ENCODE peak calls at places on chromosomes 12 and 14, in eight cellular contexts. One of them, this sample, is unnamed.

GRCh38 chr12:65656904-65657351 is 167.4 kb upstream of the HMGA2 start:
- ATAC-seq in activated CD8-positive, alpha-beta T cell treated with anti-CD3 and anti-CD28 coated beads for 36 hours: peak
- ATAC-seq in heart right ventricle: no peak
- ATAC-seq in body of pancreas: no peak
- ATAC-seq in pancreas: no peak
- ATAC-seq in A549: peak
- ATAC-seq in left lung: no peak
- ATAC-seq in mucosa of descending colon: no peak
- ATAC-seq in this sample: no peak

GRCh38 chr14:104063998-104064397 is 21.5 kb upstream of the ASPG start:
- ATAC-seq in A549: no peak
- ATAC-seq in left lung: no peak
- ATAC-seq in body of pancreas: no peak
- ATAC-seq in activated CD8-positive, alpha-beta T cell treated with anti-CD3 and anti-CD28 coated beads for 36 hours: no peak
- ATAC-seq in heart right ventricle: no peak
- ATAC-seq in pancreas: no peak
- ATAC-seq in mucosa of descending colon: peak
- ATAC-seq in this sample: no peak

GRCh38 chr14:97445367-97445766 is 648.2 kb downstream of the VRK1 start:
- ATAC-seq in body of pancreas: no peak
- ATAC-seq in heart right ventricle: no peak
- ATAC-seq in left lung: no peak
- ATAC-seq in activated CD8-positive, alpha-beta T cell treated with anti-CD3 and anti-CD28 coated beads for 36 hours: no peak
- ATAC-seq in mucosa of descending colon: no peak
- ATAC-seq in pancreas: no peak
- ATAC-seq in A549: no peak
- ATAC-seq in this sample: no peak

GRCh38 chr12:22173154-22173553 is 127.1 kb downstream of the CMAS start:
- ATAC-seq in heart right ventricle: no peak
- ATAC-seq in mucosa of descending colon: no peak
- ATAC-seq in A549: no peak
- ATAC-seq in body of pancreas: no peak
- ATAC-seq in activated CD8-positive, alpha-beta T cell treated with anti-CD3 and anti-CD28 coated beads for 36 hours: no peak
- ATAC-seq in left lung: no peak
- ATAC-seq in pancreas: no peak
- ATAC-seq in this sample: no peak

GRCh38 chr14:20603813-20604212 is 12.6 kb upstream of the RNASE12 start:
- ATAC-seq in left lung: no peak
- ATAC-seq in A549: no peak
- ATAC-seq in pancreas: no peak
- ATAC-seq in body of pancreas: no peak
- ATAC-seq in mucosa of descending colon: no peak
- ATAC-seq in heart right ventricle: no peak
- ATAC-seq in activated CD8-positive, alpha-beta T cell treated with anti-CD3 and anti-CD28 coated beads for 36 hours: no peak
- ATAC-seq in this sample: no peak

GRCh38 chr12:62903151-62903550 is 31.8 kb downstream of the PPM1H start:
- ATAC-seq in body of pancreas: no peak
- ATAC-seq in A549: no peak
- ATAC-seq in pancreas: no peak
- ATAC-seq in left lung: no peak
- ATAC-seq in mucosa of descending colon: no peak
- ATAC-seq in activated CD8-positive, alpha-beta T cell treated with anti-CD3 and anti-CD28 coated beads for 36 hours: no peak
- ATAC-seq in heart right ventricle: peak
- ATAC-seq in this sample: no peak

GRCh38 chr12:95963104-95963503 is 20.0 kb downstream of the AMDHD1 start:
- ATAC-seq in activated CD8-positive, alpha-beta T cell treated with anti-CD3 and anti-CD28 coated beads for 36 hours: no peak
- ATAC-seq in left lung: no peak
- ATAC-seq in A549: peak
- ATAC-seq in body of pancreas: no peak
- ATAC-seq in heart right ventricle: no peak
- ATAC-seq in mucosa of descending colon: no peak
- ATAC-seq in pancreas: no peak
- ATAC-seq in this sample: no peak

GRCh38 chr14:73227812-73228781 is 9.2 kb upstream of the PAPLN start:
- ATAC-seq in mucosa of descending colon: peak
- ATAC-seq in pancreas: peak
- ATAC-seq in body of pancreas: peak
- ATAC-seq in left lung: peak
- ATAC-seq in heart right ventricle: peak
- ATAC-seq in activated CD8-positive, alpha-beta T cell treated with anti-CD3 and anti-CD28 coated beads for 36 hours: no peak
- ATAC-seq in A549: peak
- ATAC-seq in this sample: peak

GRCh38 chr12:45974883-45975282 is 15.5 kb downstream of the SCAF11 start:
- ATAC-seq in A549: no peak
- ATAC-seq in activated CD8-positive, alpha-beta T cell treated with anti-CD3 and anti-CD28 coated beads for 36 hours: no peak
- ATAC-seq in mucosa of descending colon: no peak
- ATAC-seq in body of pancreas: no peak
- ATAC-seq in heart right ventricle: peak
- ATAC-seq in pancreas: no peak
- ATAC-seq in left lung: no peak
- ATAC-seq in this sample: no peak

GRCh38 chr14:103260629-103261124 is 73.4 kb upstream of the EIF5 start:
- ATAC-seq in heart right ventricle: peak
- ATAC-seq in A549: peak
- ATAC-seq in pancreas: peak
- ATAC-seq in body of pancreas: peak
- ATAC-seq in activated CD8-positive, alpha-beta T cell treated with anti-CD3 and anti-CD28 coated beads for 36 hours: no peak
- ATAC-seq in mucosa of descending colon: peak
- ATAC-seq in left lung: peak
- ATAC-seq in this sample: peak

GRCh38 chr14:32074887-32075572 is 2.1 kb upstream of the ARHGAP5 start:
- ATAC-seq in heart right ventricle: no peak
- ATAC-seq in left lung: no peak
- ATAC-seq in body of pancreas: no peak
- ATAC-seq in A549: no peak
- ATAC-seq in pancreas: no peak
- ATAC-seq in mucosa of descending colon: no peak
- ATAC-seq in activated CD8-positive, alpha-beta T cell treated with anti-CD3 and anti-CD28 coated beads for 36 hours: no peak
- ATAC-seq in this sample: no peak

GRCh38 chr14:32073537-32074189 is 3.4 kb upstream of the ARHGAP5 start:
- ATAC-seq in body of pancreas: no peak
- ATAC-seq in A549: no peak
- ATAC-seq in mucosa of descending colon: no peak
- ATAC-seq in activated CD8-positive, alpha-beta T cell treated with anti-CD3 and anti-CD28 coated beads for 36 hours: no peak
- ATAC-seq in pancreas: no peak
- ATAC-seq in heart right ventricle: no peak
- ATAC-seq in left lung: no peak
- ATAC-seq in this sample: no peak

GRCh38 chr14:32068708-32069107 is 8.4 kb upstream of the ARHGAP5 start:
- ATAC-seq in mucosa of descending colon: no peak
- ATAC-seq in pancreas: no peak
- ATAC-seq in left lung: no peak
- ATAC-seq in A549: no peak
- ATAC-seq in heart right ventricle: no peak
- ATAC-seq in activated CD8-positive, alpha-beta T cell treated with anti-CD3 and anti-CD28 coated beads for 36 hours: no peak
- ATAC-seq in body of pancreas: no peak
- ATAC-seq in this sample: no peak

GRCh38 chr14:32072701-32073100 is 4.4 kb upstream of the ARHGAP5 start:
- ATAC-seq in body of pancreas: no peak
- ATAC-seq in mucosa of descending colon: no peak
- ATAC-seq in pancreas: no peak
- ATAC-seq in heart right ventricle: no peak
- ATAC-seq in left lung: no peak
- ATAC-seq in A549: no peak
- ATAC-seq in activated CD8-positive, alpha-beta T cell treated with anti-CD3 and anti-CD28 coated beads for 36 hours: no peak
- ATAC-seq in this sample: no peak

DNA sequence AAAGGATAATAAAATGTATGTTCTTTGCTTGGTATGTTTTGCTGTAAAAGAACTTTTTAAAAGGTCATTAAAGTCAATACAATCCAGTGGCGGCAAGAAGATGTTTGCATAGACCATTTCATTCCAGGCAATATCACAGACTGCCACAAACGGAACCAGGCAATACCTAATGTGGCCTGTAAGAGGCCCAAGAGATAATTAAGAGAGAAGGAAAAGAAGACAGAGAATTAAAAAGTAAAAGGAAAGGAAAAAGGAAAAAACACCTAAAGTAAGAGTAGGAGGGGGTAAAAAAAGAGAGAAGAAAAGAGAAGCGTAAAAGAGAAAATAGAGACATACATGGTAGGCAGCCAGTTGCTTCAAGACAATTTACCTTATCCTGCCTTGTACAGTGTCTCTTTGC is 6.8 kb upstream of the ARHGAP5 start:
- ATAC-seq in heart right ventricle: no peak
- ATAC-seq in left lung: no peak
- ATAC-seq in A549: no peak
- ATAC-seq in body of pancreas: no peak
- ATAC-seq in mucosa of descending colon: no peak
- ATAC-seq in activated CD8-positive, alpha-beta T cell treated with anti-CD3 and anti-CD28 coated beads for 36 hours: no peak
- ATAC-seq in pancreas: no peak
- ATAC-seq in this sample: no peak
- TF ChIP-seq CTCF in heart right ventricle: no peak
- TF ChIP-seq CTCF in left lung: no peak
- TF ChIP-seq CTCF in A549: no peak
- TF ChIP-seq CTCF in body of pancreas: no peak
- TF ChIP-seq CTCF in mucosa of descending colon: no peak
- TF ChIP-seq CTCF in activated CD8-positive, alpha-beta T cell treated with anti-CD3 and anti-CD28 coated beads for 36 hours: no peak
- TF ChIP-seq CTCF in pancreas: no peak
- TF ChIP-seq CTCF in this sample: no peak

DNA sequence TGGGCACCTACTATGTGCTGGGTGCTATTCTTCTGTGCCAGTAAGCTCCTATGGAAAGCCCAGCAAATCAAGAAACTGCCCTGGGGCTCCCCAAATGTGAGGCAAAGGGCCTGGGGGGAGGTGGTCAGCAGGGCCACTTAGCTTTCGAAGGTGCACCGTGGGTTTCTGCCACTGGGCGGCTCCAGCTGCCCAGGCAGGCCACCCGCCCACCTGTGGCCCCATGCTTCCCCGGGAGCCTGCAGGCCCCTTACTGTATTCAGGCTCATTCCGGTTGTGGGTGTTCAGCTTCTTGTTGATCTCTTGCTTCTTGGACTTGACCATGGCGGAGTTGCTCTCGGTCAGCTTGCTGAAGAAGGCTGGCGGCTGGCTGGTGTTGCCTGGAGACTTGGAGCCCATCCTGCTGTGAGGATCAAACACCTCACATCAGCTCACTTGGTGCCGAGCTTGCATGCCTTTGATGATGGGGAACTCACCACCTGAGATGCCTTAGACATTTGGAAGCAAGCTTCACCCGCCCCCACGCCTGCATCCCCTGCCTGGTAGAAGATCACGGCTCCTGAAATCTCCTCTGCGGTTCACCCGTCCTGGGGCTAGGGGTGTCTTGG is 37.3 kb downstream of the RFLNA start:
- ATAC-seq in activated CD8-positive, alpha-beta T cell treated with anti-CD3 and anti-CD28 coated beads for 36 hours: no peak
- ATAC-seq in A549: peak
- ATAC-seq in left lung: no peak
- ATAC-seq in body of pancreas: no peak
- ATAC-seq in pancreas: no peak
- ATAC-seq in heart right ventricle: no peak
- ATAC-seq in mucosa of descending colon: no peak
- ATAC-seq in this sample: no peak
- TF ChIP-seq CTCF in activated CD8-positive, alpha-beta T cell treated with anti-CD3 and anti-CD28 coated beads for 36 hours: no peak
- TF ChIP-seq CTCF in A549: peak
- TF ChIP-seq CTCF in left lung: no peak
- TF ChIP-seq CTCF in body of pancreas: no peak
- TF ChIP-seq CTCF in pancreas: no peak
- TF ChIP-seq CTCF in heart right ventricle: no peak
- TF ChIP-seq CTCF in mucosa of descending colon: no peak
- TF ChIP-seq CTCF in this sample: no peak

DNA sequence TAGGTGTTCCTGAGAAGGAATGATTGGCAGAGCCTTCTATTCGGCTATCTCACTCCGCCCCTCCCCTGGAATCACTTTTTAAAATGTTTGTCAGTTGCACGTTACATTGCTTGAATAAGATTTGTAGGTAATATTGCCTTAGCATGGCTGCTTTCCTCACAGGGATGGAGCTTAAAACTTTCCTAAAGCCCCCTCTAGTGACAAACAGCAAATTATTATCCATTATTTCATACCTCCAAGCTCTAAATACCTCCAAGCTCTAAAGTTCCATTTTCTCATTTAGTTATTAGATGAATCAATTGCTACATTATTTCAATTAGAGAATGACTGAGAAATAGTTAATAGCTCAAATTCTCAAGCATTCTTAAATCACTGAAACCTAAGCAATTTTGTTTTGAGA is 5.1 kb upstream of the SPATA7 start:
- ATAC-seq in activated CD8-positive, alpha-beta T cell treated with anti-CD3 and anti-CD28 coated beads for 36 hours: no peak
- ATAC-seq in left lung: no peak
- ATAC-seq in A549: peak
- ATAC-seq in mucosa of descending colon: no peak
- ATAC-seq in pancreas: peak
- ATAC-seq in heart right ventricle: no peak
- ATAC-seq in body of pancreas: no peak
- ATAC-seq in this sample: no peak
- TF ChIP-seq CTCF in activated CD8-positive, alpha-beta T cell treated with anti-CD3 and anti-CD28 coated beads for 36 hours: peak
- TF ChIP-seq CTCF in left lung: no peak
- TF ChIP-seq CTCF in A549: peak
- TF ChIP-seq CTCF in mucosa of descending colon: no peak
- TF ChIP-seq CTCF in pancreas: no peak
- TF ChIP-seq CTCF in heart right ventricle: peak
- TF ChIP-seq CTCF in body of pancreas: no peak
- TF ChIP-seq CTCF in this sample: no peak

DNA sequence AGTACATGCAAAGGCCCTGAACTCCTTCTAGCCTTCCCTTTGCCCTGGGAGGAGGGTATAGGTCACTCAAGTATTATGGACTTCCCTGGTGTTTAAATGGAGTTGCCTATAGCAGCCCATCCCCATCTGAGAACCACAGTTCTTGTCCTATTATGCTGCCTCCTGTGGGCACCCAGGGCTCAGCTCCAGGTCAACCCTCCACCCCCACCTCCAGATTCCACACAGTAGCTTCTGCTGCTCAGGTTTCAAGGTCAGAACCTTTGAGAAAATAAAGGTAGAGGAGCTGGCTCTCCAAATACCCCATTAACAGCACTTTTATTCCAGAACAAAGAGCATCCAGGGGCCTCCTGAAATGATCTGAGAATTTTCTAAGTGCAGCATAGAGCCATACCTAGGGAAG is 57.4 kb downstream of the ACTN1 start:
- ATAC-seq in left lung: no peak
- ATAC-seq in mucosa of descending colon: no peak
- ATAC-seq in pancreas: peak
- ATAC-seq in heart right ventricle: no peak
- ATAC-seq in activated CD8-positive, alpha-beta T cell treated with anti-CD3 and anti-CD28 coated beads for 36 hours: no peak
- ATAC-seq in body of pancreas: no peak
- ATAC-seq in A549: peak
- ATAC-seq in this sample: no peak
- TF ChIP-seq CTCF in left lung: no peak
- TF ChIP-seq CTCF in mucosa of descending colon: no peak
- TF ChIP-seq CTCF in pancreas: no peak
- TF ChIP-seq CTCF in heart right ventricle: no peak
- TF ChIP-seq CTCF in activated CD8-positive, alpha-beta T cell treated with anti-CD3 and anti-CD28 coated beads for 36 hours: no peak
- TF ChIP-seq CTCF in body of pancreas: no peak
- TF ChIP-seq CTCF in A549: no peak
- TF ChIP-seq CTCF in this sample: no peak

GRCh38 chr14:68937790-68938514 is 41.1 kb downstream of the ACTN1 start:
- ATAC-seq in pancreas: peak
- ATAC-seq in activated CD8-positive, alpha-beta T cell treated with anti-CD3 and anti-CD28 coated beads for 36 hours: peak
- ATAC-seq in A549: peak
- ATAC-seq in body of pancreas: peak
- ATAC-seq in left lung: peak
- ATAC-seq in mucosa of descending colon: peak
- ATAC-seq in heart right ventricle: peak
- ATAC-seq in this sample: peak
- TF ChIP-seq CTCF in pancreas: peak
- TF ChIP-seq CTCF in activated CD8-positive, alpha-beta T cell treated with anti-CD3 and anti-CD28 coated beads for 36 hours: no peak
- TF ChIP-seq CTCF in A549: peak
- TF ChIP-seq CTCF in body of pancreas: peak
- TF ChIP-seq CTCF in left lung: peak
- TF ChIP-seq CTCF in mucosa of descending colon: peak
- TF ChIP-seq CTCF in heart right ventricle: peak
- TF ChIP-seq CTCF in this sample: peak